ENCODE peak calls at places on chromosomes 1 and 21, in seven cellular contexts. One of them, this sample, is unnamed. For H3K4me1, the result is how much of the 10 kb centered on the place peaks cover.

GRCh38 chr1:107877092-107877491 is 87.9 kb downstream of the VAV3 start:
- DNase-seq in neuronal stem cell: no peak
- DNase-seq in DND-41: no peak
- DNase-seq in astrocyte: peak
- DNase-seq in Peyer's patch: no peak
- DNase-seq in heart left ventricle: no peak
- DNase-seq in effector memory CD4-positive, alpha-beta T cell: no peak
- DNase-seq in this sample: no peak

GRCh38 chr21:44875341-44875740 is 1.9 kb upstream of the PTTG1IP start:
- DNase-seq in neuronal stem cell: no peak
- DNase-seq in DND-41: no peak
- DNase-seq in astrocyte: peak
- DNase-seq in Peyer's patch: no peak
- DNase-seq in heart left ventricle: no peak
- DNase-seq in effector memory CD4-positive, alpha-beta T cell: no peak
- DNase-seq in this sample: peak

GRCh38 chr1:165561257-165561656 is 17.5 kb downstream of the LRRC52 start:
- DNase-seq in neuronal stem cell: no peak
- DNase-seq in DND-41: no peak
- DNase-seq in astrocyte: no peak
- DNase-seq in Peyer's patch: no peak
- DNase-seq in heart left ventricle: no peak
- DNase-seq in effector memory CD4-positive, alpha-beta T cell: no peak
- DNase-seq in this sample: no peak

GRCh38 chr1:234969630-234970370 is 158.8 kb downstream of the TOMM20 start:
- DNase-seq in neuronal stem cell: no peak
- DNase-seq in DND-41: no peak
- DNase-seq in astrocyte: no peak
- DNase-seq in Peyer's patch: peak
- DNase-seq in heart left ventricle: peak
- DNase-seq in effector memory CD4-positive, alpha-beta T cell: no peak
- DNase-seq in this sample: no peak

GRCh38 chr1:23980725-23981063 is 567 bp upstream of the SRSF10 start:
- DNase-seq in neuronal stem cell: no peak
- DNase-seq in DND-41: peak
- DNase-seq in astrocyte: peak
- DNase-seq in Peyer's patch: no peak
- DNase-seq in heart left ventricle: no peak
- DNase-seq in effector memory CD4-positive, alpha-beta T cell: no peak
- DNase-seq in this sample: no peak

GRCh38 chr1:68121536-68121935 is 71.1 kb upstream of the DIRAS3 start:
- DNase-seq in neuronal stem cell: no peak
- DNase-seq in DND-41: no peak
- DNase-seq in astrocyte: peak
- DNase-seq in Peyer's patch: no peak
- DNase-seq in heart left ventricle: no peak
- DNase-seq in effector memory CD4-positive, alpha-beta T cell: no peak
- DNase-seq in this sample: no peak

GRCh38 chr1:38106726-38107125 is 60.1 kb upstream of the POU3F1 start:
- DNase-seq in neuronal stem cell: no peak
- DNase-seq in DND-41: no peak
- DNase-seq in astrocyte: no peak
- DNase-seq in Peyer's patch: no peak
- DNase-seq in heart left ventricle: no peak
- DNase-seq in effector memory CD4-positive, alpha-beta T cell: no peak
- DNase-seq in this sample: no peak

GRCh38 chr1:221473392-221473791 is 268.5 kb downstream of the DUSP10 start:
- DNase-seq in neuronal stem cell: no peak
- DNase-seq in DND-41: no peak
- DNase-seq in astrocyte: no peak
- DNase-seq in Peyer's patch: no peak
- DNase-seq in heart left ventricle: no peak
- DNase-seq in effector memory CD4-positive, alpha-beta T cell: no peak
- DNase-seq in this sample: no peak

GRCh38 chr1:161738627-161739287 is 10.8 kb upstream of the DUSP12 start:
- DNase-seq in neuronal stem cell: no peak
- DNase-seq in DND-41: peak
- DNase-seq in astrocyte: peak
- DNase-seq in Peyer's patch: peak
- DNase-seq in heart left ventricle: peak
- DNase-seq in effector memory CD4-positive, alpha-beta T cell: peak
- DNase-seq in this sample: no peak

GRCh38 chr1:18539171-18539570 is 58.4 kb downstream of the KLHDC7A start:
- DNase-seq in neuronal stem cell: no peak
- DNase-seq in DND-41: no peak
- DNase-seq in astrocyte: no peak
- DNase-seq in Peyer's patch: no peak
- DNase-seq in heart left ventricle: no peak
- DNase-seq in effector memory CD4-positive, alpha-beta T cell: no peak
- DNase-seq in this sample: no peak

GRCh38 chr1:179831852-179832699 is 45.5 kb downstream of the TOR1AIP2 start:
- DNase-seq in neuronal stem cell: no peak
- DNase-seq in DND-41: peak
- DNase-seq in astrocyte: peak
- DNase-seq in Peyer's patch: no peak
- DNase-seq in heart left ventricle: no peak
- DNase-seq in effector memory CD4-positive, alpha-beta T cell: no peak
- DNase-seq in this sample: peak

DNA sequence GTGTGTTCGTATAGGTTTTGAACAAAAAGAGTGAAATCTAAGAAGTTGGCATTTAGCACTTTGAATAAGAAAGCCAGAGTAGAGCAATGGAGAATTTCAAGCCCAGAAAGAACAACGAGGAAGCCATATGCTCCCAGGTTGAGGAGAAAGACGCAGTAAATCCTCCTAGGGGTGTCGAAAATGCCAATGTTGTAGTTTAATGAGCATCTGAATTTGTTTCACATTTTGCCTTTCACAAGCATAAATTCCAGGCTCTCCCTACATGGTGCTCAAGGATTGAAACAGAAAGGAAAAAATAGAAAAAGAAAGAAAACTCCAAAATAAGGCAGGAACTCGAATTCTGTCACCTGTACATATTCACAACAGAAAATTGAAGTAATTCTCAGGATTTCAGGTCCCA is 264.7 kb upstream of the SGIP1 start:
- DNase-seq in neuronal stem cell: no peak
- DNase-seq in DND-41: no peak
- DNase-seq in astrocyte: no peak
- DNase-seq in Peyer's patch: no peak
- DNase-seq in heart left ventricle: no peak
- DNase-seq in effector memory CD4-positive, alpha-beta T cell: no peak
- DNase-seq in this sample: no peak
- H3K4me1 ChIP-seq in neuronal stem cell: under half
- H3K4me1 ChIP-seq in DND-41: under half
- H3K4me1 ChIP-seq in astrocyte: under half
- H3K4me1 ChIP-seq in Peyer's patch: under half
- H3K4me1 ChIP-seq in heart left ventricle: under half
- H3K4me1 ChIP-seq in effector memory CD4-positive, alpha-beta T cell: under half
- H3K4me1 ChIP-seq in this sample: under half

GRCh38 chr1:1567831-1568380 is 6.8 kb downstream of the SSU72 start:
- DNase-seq in neuronal stem cell: no peak
- DNase-seq in DND-41: no peak
- DNase-seq in astrocyte: no peak
- DNase-seq in Peyer's patch: no peak
- DNase-seq in heart left ventricle: no peak
- DNase-seq in effector memory CD4-positive, alpha-beta T cell: no peak
- DNase-seq in this sample: no peak
- H3K27ac ChIP-seq in neuronal stem cell: no peak
- H3K27ac ChIP-seq in DND-41: no peak
- H3K27ac ChIP-seq in astrocyte: no peak
- H3K27ac ChIP-seq in Peyer's patch: no peak
- H3K27ac ChIP-seq in heart left ventricle: no peak
- H3K27ac ChIP-seq in effector memory CD4-positive, alpha-beta T cell: peak
- H3K27ac ChIP-seq in this sample: no peak

DNA sequence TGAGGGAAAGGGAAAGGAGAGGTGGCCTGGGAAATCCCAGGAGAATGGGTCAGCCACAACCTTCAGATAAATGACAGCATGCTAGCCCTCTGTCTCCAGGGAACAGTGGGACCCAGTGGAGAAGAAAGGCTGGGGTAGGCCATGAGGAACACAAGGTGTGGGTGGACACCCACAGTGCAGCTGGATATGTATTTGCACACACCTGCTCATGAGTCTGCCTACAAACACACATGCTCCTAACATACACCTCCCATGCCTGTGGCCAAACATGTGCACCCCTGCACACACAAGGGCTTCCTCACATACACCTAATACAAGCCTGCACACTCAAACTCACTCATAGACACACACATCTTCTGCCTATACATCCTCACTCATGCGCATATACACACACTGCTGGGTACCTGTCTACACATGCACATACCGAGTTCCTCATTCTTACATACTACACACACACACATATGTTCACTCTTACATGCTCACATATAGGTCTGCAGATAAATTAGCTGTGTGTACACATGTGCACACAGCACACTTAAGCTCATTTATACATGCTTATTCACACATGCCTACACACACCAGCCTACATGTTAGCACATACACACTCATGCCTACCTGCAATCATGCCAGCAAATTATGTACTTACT is 3.6 kb downstream of the C1orf216 start:
- DNase-seq in neuronal stem cell: no peak
- DNase-seq in DND-41: no peak
- DNase-seq in astrocyte: no peak
- DNase-seq in Peyer's patch: no peak
- DNase-seq in heart left ventricle: no peak
- DNase-seq in effector memory CD4-positive, alpha-beta T cell: no peak
- DNase-seq in this sample: no peak
- H3K4me3 ChIP-seq in neuronal stem cell: no peak
- H3K4me3 ChIP-seq in DND-41: no peak
- H3K4me3 ChIP-seq in astrocyte: no peak
- H3K4me3 ChIP-seq in Peyer's patch: no peak
- H3K4me3 ChIP-seq in heart left ventricle: no peak
- H3K4me3 ChIP-seq in effector memory CD4-positive, alpha-beta T cell: no peak
- H3K4me3 ChIP-seq in this sample: peak

DNA sequence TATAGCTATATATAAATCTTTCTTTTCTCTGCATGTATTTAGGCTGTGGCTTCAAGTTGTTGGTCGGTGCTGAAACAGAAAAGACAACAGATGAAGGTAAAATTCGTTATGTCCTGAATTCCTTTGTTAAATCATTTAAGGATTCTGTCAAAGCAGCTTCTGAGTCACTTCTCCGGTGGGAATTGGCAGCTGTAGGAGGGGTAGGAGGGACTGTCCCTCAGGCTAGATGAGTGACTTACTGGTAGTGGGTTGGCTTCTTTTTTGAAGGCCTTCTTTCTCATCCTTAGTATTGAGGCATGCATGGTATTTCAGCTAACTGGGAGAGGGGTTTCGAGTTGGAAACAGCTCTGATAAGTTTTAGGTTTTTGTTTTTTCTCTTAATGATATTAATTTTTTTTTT is 22.1 kb upstream of the NEXN start:
- DNase-seq in neuronal stem cell: no peak
- DNase-seq in DND-41: no peak
- DNase-seq in astrocyte: peak
- DNase-seq in Peyer's patch: no peak
- DNase-seq in heart left ventricle: no peak
- DNase-seq in effector memory CD4-positive, alpha-beta T cell: no peak
- DNase-seq in this sample: no peak
- H3K4me1 ChIP-seq in neuronal stem cell: under half
- H3K4me1 ChIP-seq in DND-41: under half
- H3K4me1 ChIP-seq in astrocyte: under half
- H3K4me1 ChIP-seq in Peyer's patch: under half
- H3K4me1 ChIP-seq in heart left ventricle: under half
- H3K4me1 ChIP-seq in effector memory CD4-positive, alpha-beta T cell: under half
- H3K4me1 ChIP-seq in this sample: under half

DNA sequence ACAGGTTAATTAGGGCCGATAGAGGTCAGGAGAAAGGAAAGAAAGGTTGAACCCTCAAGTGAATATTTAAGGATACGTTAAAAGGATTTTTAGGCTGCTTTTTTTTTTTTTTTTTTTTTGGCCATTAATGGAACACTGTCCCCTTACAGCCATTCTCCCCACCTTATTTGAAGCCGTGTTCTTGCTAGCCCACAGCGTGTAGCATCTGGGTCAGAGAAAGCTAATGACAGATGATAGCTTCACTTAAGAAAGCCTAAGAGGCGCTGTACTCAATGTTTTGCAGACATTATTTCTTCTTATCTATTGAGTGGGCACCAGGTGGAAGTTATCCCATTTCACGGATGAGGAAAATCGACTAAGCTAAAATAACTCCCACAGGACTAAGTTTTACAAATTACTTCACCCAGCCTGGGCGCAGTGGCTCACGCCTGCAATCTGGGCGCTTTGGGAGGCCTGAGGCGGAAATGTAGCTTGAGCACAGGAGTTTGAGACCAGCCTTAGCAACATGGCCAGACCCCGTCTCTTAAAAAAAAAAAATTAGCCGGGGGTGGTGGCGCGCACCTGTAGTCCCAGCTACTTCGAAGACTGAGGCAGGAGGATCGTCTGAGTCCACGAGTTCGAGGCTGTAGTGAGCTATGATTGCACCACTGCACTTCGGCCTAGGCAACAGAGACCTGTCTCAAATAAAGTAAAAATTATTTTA is 967 bp upstream of the PHTF1 start:
- DNase-seq in neuronal stem cell: no peak
- DNase-seq in DND-41: no peak
- DNase-seq in astrocyte: no peak
- DNase-seq in Peyer's patch: no peak
- DNase-seq in heart left ventricle: no peak
- DNase-seq in effector memory CD4-positive, alpha-beta T cell: no peak
- DNase-seq in this sample: no peak
- H3K27ac ChIP-seq in neuronal stem cell: peak
- H3K27ac ChIP-seq in DND-41: peak
- H3K27ac ChIP-seq in astrocyte: peak
- H3K27ac ChIP-seq in Peyer's patch: peak
- H3K27ac ChIP-seq in heart left ventricle: peak
- H3K27ac ChIP-seq in effector memory CD4-positive, alpha-beta T cell: peak
- H3K27ac ChIP-seq in this sample: peak

GRCh38 chr1:1004420-1004779 is 4.5 kb upstream of the HES4 start:
- DNase-seq in neuronal stem cell: no peak
- DNase-seq in DND-41: no peak
- DNase-seq in astrocyte: no peak
- DNase-seq in Peyer's patch: peak
- DNase-seq in heart left ventricle: no peak
- DNase-seq in effector memory CD4-positive, alpha-beta T cell: no peak
- DNase-seq in this sample: no peak
- H3K4me3 ChIP-seq in neuronal stem cell: no peak
- H3K4me3 ChIP-seq in DND-41: no peak
- H3K4me3 ChIP-seq in astrocyte: no peak
- H3K4me3 ChIP-seq in Peyer's patch: peak
- H3K4me3 ChIP-seq in heart left ventricle: no peak
- H3K4me3 ChIP-seq in effector memory CD4-positive, alpha-beta T cell: no peak
- H3K4me3 ChIP-seq in this sample: no peak

GRCh38 chr1:2319291-2319690 is 72.1 kb downstream of the MORN1 start:
- DNase-seq in neuronal stem cell: no peak
- DNase-seq in DND-41: no peak
- DNase-seq in astrocyte: no peak
- DNase-seq in Peyer's patch: no peak
- DNase-seq in heart left ventricle: no peak
- DNase-seq in effector memory CD4-positive, alpha-beta T cell: no peak
- DNase-seq in this sample: no peak
- H3K4me1 ChIP-seq in neuronal stem cell: under half
- H3K4me1 ChIP-seq in DND-41: half or more
- H3K4me1 ChIP-seq in astrocyte: under half
- H3K4me1 ChIP-seq in Peyer's patch: under half
- H3K4me1 ChIP-seq in heart left ventricle: under half
- H3K4me1 ChIP-seq in effector memory CD4-positive, alpha-beta T cell: under half
- H3K4me1 ChIP-seq in this sample: under half